ENCODE peak calls at places on chromosomes 12 and 14, in six cellular contexts. H is HCT116, K is osteoblast, W is Karpas-422, I is K562, Q is mammary epithelial cell. S is an unnamed sample. For H3K79me2, the result is how much of the 10 kb centered on the place peaks cover.

GRCh38 chr14:51333299-51333698 is 93.3 kb downstream of the TMX1 start:
- DNase-seq in K (no peak), Q (no peak), I (no peak), H (no peak), W (no peak), S (no peak)

GRCh38 chr12:121787063-121787774 is 6.3 kb downstream of the RHOF start:
- DNase-seq in H (no peak), Q (no peak), W (no peak), I (no peak), K (no peak), S (no peak)

GRCh38 chr14:102777711-102778615 is 714 bp downstream of the TRAF3 start:
- DNase-seq in H (no peak), K (peak), Q (peak), I (peak), W (peak), S (peak)

GRCh38 chr14:72615511-72616121 is 278.3 kb downstream of the DPF3 start:
- DNase-seq in W (no peak), Q (peak), H (no peak), I (no peak), K (peak), S (peak)

GRCh38 chr12:118330421-118331018 is 42.2 kb downstream of the TAOK3 start:
- DNase-seq in Q (no peak), H (no peak), W (peak), I (peak), K (peak), S (peak)

GRCh38 chr12:124776126-124776513 is 87.5 kb downstream of the SCARB1 start:
- DNase-seq in H (no peak), I (no peak), K (no peak), W (no peak), Q (no peak), S (no peak)

GRCh38 chr12:116435984-116436383 is 123.2 kb upstream of the MAP1LC3B2 start:
- DNase-seq in I (no peak), H (no peak), K (peak), W (no peak), Q (no peak), S (no peak)

GRCh38 chr12:120639771-120640721 is at the start of gene CABP1:
- DNase-seq in W (peak), I (peak), K (no peak), H (no peak), Q (no peak), S (no peak)

GRCh38 chr12:51836833-51837184 is 11.7 kb downstream of the FIGNL2 start:
- DNase-seq in K (peak), I (no peak), H (no peak), W (no peak), Q (no peak), S (no peak)

GRCh38 chr12:5083955-5084849 is 40.5 kb downstream of the KCNA5 start:
- DNase-seq in K (peak), H (peak), Q (peak), W (peak), I (peak), S (peak)

GRCh38 chr12:1499351-1499750 is 95.0 kb downstream of the FBXL14 start:
- DNase-seq in I (no peak), W (no peak), K (peak), H (no peak), Q (no peak), S (no peak)

GRCh38 chr12:1421091-1421902 is 173.1 kb downstream of the FBXL14 start:
- DNase-seq in K (no peak), H (no peak), I (no peak), W (no peak), Q (no peak), S (no peak)

GRCh38 chr14:99129211-99129696 is 142.7 kb downstream of the BCL11B start:
- DNase-seq in Q (no peak), W (no peak), H (no peak), I (no peak), K (no peak), S (no peak)

GRCh38 chr12:50411051-50411660 is 10.5 kb downstream of the LARP4 start:
- DNase-seq in I (no peak), Q (no peak), K (no peak), W (no peak), H (no peak), S (no peak)

GRCh38 chr12:111411187-111411764 is 5.6 kb downstream of the SH2B3 start:
- DNase-seq in Q (no peak), I (no peak), W (no peak), H (no peak), K (peak), S (no peak)

GRCh38 chr12:111412830-111413441 is 7.2 kb downstream of the SH2B3 start:
- DNase-seq in K (peak), H (no peak), W (no peak), I (no peak), Q (no peak), S (no peak)

GRCh38 chr12:111410229-111411186 is 4.8 kb downstream of the SH2B3 start:
- DNase-seq in K (peak), H (no peak), Q (no peak), W (no peak), I (no peak), S (peak)

GRCh38 chr12:111413442-111414086 is 7.8 kb downstream of the SH2B3 start:
- DNase-seq in K (peak), I (no peak), H (no peak), Q (peak), W (no peak), S (peak)

DNA sequence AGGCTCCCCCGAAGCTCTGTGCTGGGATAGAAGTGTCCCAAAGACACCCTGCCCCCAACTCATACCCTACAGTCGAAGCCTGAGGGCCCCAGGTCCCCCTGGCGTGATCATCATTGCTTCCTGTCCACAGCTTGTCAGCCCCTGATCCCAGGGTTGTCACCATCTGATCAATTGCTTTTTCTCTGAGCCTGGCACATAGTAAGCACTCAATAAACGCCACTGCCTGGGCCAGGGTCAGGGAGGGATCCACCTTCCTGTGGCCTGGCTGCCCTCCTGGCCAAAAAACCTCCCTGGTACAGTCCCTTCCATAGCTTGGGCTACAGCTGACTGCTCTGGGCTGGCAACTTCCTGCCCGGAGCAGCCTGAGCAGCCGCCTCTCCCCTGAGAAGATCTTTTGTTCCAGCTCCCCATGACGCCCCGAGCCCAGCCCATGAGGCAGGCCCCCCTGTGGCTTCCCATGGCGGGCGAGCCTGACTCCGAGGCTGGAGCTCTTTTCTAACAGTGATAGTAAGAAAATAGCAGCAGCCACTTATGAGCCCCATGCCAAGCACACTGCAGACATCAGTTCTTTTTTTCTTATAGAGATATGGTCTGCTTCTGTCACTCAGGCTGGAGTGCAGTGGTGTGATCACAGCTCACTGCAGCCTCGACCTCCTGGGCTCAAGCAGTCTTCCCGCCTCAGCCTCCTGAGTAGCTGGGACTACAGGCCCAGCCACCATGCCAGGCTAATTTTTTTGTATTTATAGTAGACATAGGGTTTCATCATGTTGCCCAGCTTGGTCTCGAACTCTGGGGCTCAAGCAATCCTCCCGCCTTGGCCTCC is 6.5 kb downstream of the SH2B3 start:
- DNase-seq in I (no peak), Q (no peak), W (no peak), K (peak), H (no peak), S (no peak)
- H3K79me2 ChIP-seq in I (half or more), Q (half or more), W (half or more), K (half or more), H (under half), S (half or more)

GRCh38 chr12:16348435-16349131 is 1.1 kb downstream of the MGST1 start:
- DNase-seq in K (no peak), Q (peak), H (no peak), W (no peak), I (no peak), S (peak)
- H3K4me3 ChIP-seq in K (peak), Q (peak), H (peak), W (no peak), I (peak), S (peak)

DNA sequence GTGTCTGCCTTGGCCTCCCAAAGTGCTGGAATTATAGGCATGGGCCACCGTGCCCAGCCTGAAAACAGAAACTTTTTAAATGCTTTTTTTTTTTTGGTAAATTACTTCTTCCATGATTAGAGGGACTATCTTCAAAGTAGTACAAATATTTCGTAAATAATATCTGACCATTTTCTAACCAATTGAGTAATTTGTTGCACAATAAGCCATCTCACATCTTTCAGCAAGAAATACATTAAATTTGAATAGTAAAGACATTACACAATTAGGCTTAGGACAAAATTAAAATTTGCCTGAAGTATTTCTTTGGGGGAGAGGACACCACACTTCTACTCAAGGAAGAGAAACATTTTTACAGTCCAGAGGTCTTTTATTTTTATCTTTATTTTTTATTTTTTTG is 84.7 kb upstream of the STRN3 start:
- DNase-seq in I (no peak), H (no peak), Q (no peak), K (no peak), W (no peak), S (no peak)
- H3K79me2 ChIP-seq in I (under half), H (under half), Q (under half), K (under half), W (under half), S (under half)

DNA sequence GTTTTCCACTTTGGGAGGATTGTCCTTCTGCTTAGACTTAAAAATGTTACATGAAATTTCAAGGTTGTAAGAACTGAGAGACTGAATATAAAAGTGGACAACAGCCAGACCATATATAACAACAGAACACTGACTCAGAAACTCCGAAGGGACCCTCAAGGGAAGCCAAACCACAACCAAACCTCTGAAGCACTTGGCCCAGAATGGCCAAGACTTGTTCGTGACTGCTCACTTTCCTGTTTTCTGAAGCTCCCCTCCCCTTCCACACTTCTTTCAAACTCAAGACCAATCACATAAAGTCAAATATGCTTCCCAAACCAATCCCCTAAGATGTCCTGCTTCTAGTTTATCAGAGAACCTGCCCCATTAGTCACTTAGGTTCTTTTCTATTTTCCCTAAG is 13.7 kb downstream of the OR6J1 start:
- DNase-seq in Q (no peak), I (no peak), K (peak), W (no peak), H (no peak), S (peak)
- H3K4me3 ChIP-seq in Q (no peak), I (no peak), K (no peak), W (no peak), H (no peak), S (no peak)

GRCh38 chr12:11136075-11136474 is 1.6 kb upstream of the TAS2R30 start:
- DNase-seq in I (no peak), K (no peak), H (no peak), W (no peak), Q (no peak), S (no peak)
- H3K79me2 ChIP-seq in I (half or more), K (half or more), H (half or more), W (half or more), Q (under half), S (under half)

DNA sequence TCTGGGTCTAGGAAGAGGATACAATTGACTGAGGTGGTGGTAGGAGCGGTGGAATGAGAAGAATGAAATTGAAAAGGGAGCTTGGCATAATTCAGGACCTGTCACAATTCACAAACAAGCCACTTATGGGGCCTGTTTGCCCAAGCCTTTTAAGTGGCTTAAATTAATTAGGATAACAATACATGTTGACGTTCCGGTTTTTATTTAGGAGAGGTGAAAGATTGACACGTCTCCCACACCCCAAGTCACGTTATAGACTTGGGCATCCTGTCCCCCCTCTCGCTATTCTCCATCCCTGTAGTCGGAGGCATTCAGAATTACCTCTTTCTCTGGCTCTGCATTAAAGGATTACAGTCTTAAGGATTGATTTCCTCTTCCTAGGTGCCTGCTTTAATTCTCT is 954 bp upstream of the CALCOCO1 start:
- DNase-seq in I (no peak), H (no peak), Q (no peak), W (no peak), K (no peak), S (no peak)
- H3K4me3 ChIP-seq in I (peak), H (peak), Q (no peak), W (peak), K (peak), S (peak)

GRCh38 chr12:66127695-66128094 is 2.9 kb downstream of the LLPH start:
- DNase-seq in H (no peak), Q (no peak), W (no peak), K (no peak), I (no peak), S (peak)
- H3K79me2 ChIP-seq in H (half or more), Q (half or more), W (half or more), K (half or more), I (half or more), S (under half)